ENCODE peak calls at places on chromosome 15, in seven cellular contexts. E is breast epithelium, P is GM12878, T is tibial nerve, J is transverse colon, F is A549, B is gastrocnemius medialis. S is an unnamed sample.

GRCh38 chr15:101528108-101528916 is 38.8 kb upstream of the PCSK6 start:
- DNase-seq in E (no peak), P (no peak), T (peak; percentile 64), J (peak; percentile 74), F (peak; percentile 63), B (peak; percentile 76), S (no peak)

GRCh38 chr15:40755821-40756220 is 767 bp upstream of the RMDN3 start:
- DNase-seq in E (no peak), P (no peak), T (no peak), J (no peak), F (no peak), B (no peak), S (no peak)

GRCh38 chr15:97692317-97693015 is 268.0 kb upstream of the ARRDC4 start:
- DNase-seq in E (no peak), P (no peak), T (no peak), J (no peak), F (no peak), B (peak; percentile 31), S (no peak)

GRCh38 chr15:74781673-74782595 is at the start of gene CSK:
- DNase-seq in E (no peak), P (no peak), T (no peak), J (peak; percentile 81), F (peak; percentile 67), B (peak; percentile 60), S (peak; percentile 82)

GRCh38 chr15:78737187-78737820 is 74.0 kb downstream of the ADAMTS7 start:
- DNase-seq in E (no peak), P (no peak), T (no peak), J (no peak), F (no peak), B (no peak), S (no peak)

GRCh38 chr15:43912991-43913927 is 86.5 kb downstream of the WDR76 start:
- DNase-seq in E (no peak), P (no peak), T (peak; percentile 28), J (no peak), F (peak; percentile 65), B (no peak), S (peak; percentile 70)

GRCh38 chr15:34456658-34457057 is 19.1 kb upstream of the GOLGA8A start:
- DNase-seq in E (no peak), P (no peak), T (no peak), J (no peak), F (no peak), B (no peak), S (no peak)

GRCh38 chr15:65374831-65375401 is 2.9 kb downstream of the IGDCC3 start:
- DNase-seq in E (no peak), P (no peak), T (no peak), J (no peak), F (no peak), B (no peak), S (no peak)

GRCh38 chr15:68187559-68187958 is 17.6 kb downstream of the CALML4 start:
- DNase-seq in E (no peak), P (no peak), T (peak; percentile 66), J (peak; percentile 72), F (no peak), B (peak; percentile 66), S (peak; percentile 90)

GRCh38 chr15:68431792-68432401 is at the start of gene ITGA11:
- DNase-seq in E (no peak), P (no peak), T (peak; percentile 54), J (peak; percentile 48), F (peak; percentile 57), B (peak; percentile 46), S (peak; percentile 52)

GRCh38 chr15:79197285-79197684 is 85.2 kb upstream of the ANKRD34C start:
- DNase-seq in E (no peak), P (no peak), T (no peak), J (no peak), F (no peak), B (no peak), S (no peak)

GRCh38 chr15:67853454-67853853 is 13.6 kb upstream of the RNU6-1 start:
- DNase-seq in E (no peak), P (no peak), T (no peak), J (no peak), F (no peak), B (no peak), S (no peak)

GRCh38 chr15:29994284-29994683 is 88.5 kb upstream of the GOLGA8J start:
- DNase-seq in E (no peak), P (no peak), T (no peak), J (no peak), F (no peak), B (no peak), S (no peak)

GRCh38 chr15:56934269-56934668 is 15.8 kb downstream of the TCF12 start:
- DNase-seq in E (no peak), P (no peak), T (no peak), J (no peak), F (peak; percentile 26), B (no peak), S (peak; percentile 24)

GRCh38 chr15:29432191-29433049 is 162.8 kb upstream of the NSMCE3 start:
- DNase-seq in E (no peak), P (no peak), T (no peak), J (no peak), F (no peak), B (no peak), S (no peak)

GRCh38 chr15:63238796-63239195 is 38.6 kb upstream of the APH1B start:
- DNase-seq in E (no peak), P (peak; percentile 50), T (no peak), J (no peak), F (no peak), B (no peak), S (no peak)

GRCh38 chr15:99212401-99212800 is 37.0 kb downstream of the TTC23 start:
- DNase-seq in E (no peak), P (no peak), T (no peak), J (peak; percentile 18), F (peak; percentile 14), B (peak; percentile 58), S (peak; percentile 51)

GRCh38 chr15:71291247-71291646 is 176.0 kb downstream of the THSD4 start:
- DNase-seq in E (no peak), P (no peak), T (no peak), J (no peak), F (no peak), B (no peak), S (no peak)

GRCh38 chr15:71294251-71294635 is 179.0 kb downstream of the THSD4 start:
- DNase-seq in E (no peak), P (no peak), T (no peak), J (no peak), F (no peak), B (no peak), S (no peak)

GRCh38 chr15:71291723-71292122 is 176.5 kb downstream of the THSD4 start:
- DNase-seq in E (no peak), P (no peak), T (no peak), J (no peak), F (no peak), B (no peak), S (no peak)

GRCh38 chr15:71288348-71288955 is 173.2 kb downstream of the THSD4 start:
- DNase-seq in E (no peak), P (no peak), T (no peak), J (no peak), F (peak; percentile 60), B (no peak), S (no peak)

GRCh38 chr15:71290002-71290401 is 174.7 kb downstream of the THSD4 start:
- DNase-seq in E (no peak), P (no peak), T (no peak), J (no peak), F (no peak), B (no peak), S (no peak)
- TF ChIP-seq POLR2A in E (no peak), P (no peak), T (no peak), J (no peak), F (no peak), B (no peak), S (no peak)

DNA sequence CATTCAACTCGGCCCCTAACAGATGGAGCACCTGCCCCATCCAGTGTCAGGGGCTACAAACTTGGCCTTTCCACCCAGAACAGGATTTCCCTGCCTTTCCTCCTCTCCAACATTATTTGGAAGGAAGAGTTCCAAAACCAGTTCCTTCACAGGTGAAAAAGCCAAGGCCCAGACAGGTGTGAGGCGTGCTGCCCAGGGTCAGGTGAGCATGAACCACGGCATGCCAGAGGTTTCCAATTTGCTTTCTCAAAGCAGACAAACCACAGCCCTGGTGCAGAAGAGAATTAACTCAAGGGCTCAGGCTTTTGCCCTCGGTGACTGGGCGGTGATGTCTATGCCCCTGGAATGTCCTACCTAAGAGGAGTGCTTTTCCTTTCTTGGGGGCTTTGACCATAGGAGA is 43.2 kb downstream of the LDHAL6B start:
- DNase-seq in E (no peak), P (no peak), T (no peak), J (no peak), F (no peak), B (no peak), S (no peak)
- H3K4me1 ChIP-seq in E (no peaks in the 10 kb centered on the region), P (peaks cover 51% of the 10 kb centered on the region), T (peaks cover 8% of the 10 kb centered on the region), J (peaks cover 3% of the 10 kb centered on the region), F (peaks cover 91% of the 10 kb centered on the region), B (no peaks in the 10 kb centered on the region), S (no peaks in the 10 kb centered on the region)

GRCh38 chr15:39499151-39499550 is 81.7 kb upstream of the THBS1 start:
- DNase-seq in E (no peak), P (no peak), T (no peak), J (no peak), F (no peak), B (no peak), S (no peak)
- H3K27ac ChIP-seq in E (peak overlapping the region; percentile 40), P (no peak overlapping the region), T (peak overlapping the region; percentile 11), J (peak overlapping the region; percentile 53), F (no peak overlapping the region), B (no peak overlapping the region), S (no peak overlapping the region)

DNA sequence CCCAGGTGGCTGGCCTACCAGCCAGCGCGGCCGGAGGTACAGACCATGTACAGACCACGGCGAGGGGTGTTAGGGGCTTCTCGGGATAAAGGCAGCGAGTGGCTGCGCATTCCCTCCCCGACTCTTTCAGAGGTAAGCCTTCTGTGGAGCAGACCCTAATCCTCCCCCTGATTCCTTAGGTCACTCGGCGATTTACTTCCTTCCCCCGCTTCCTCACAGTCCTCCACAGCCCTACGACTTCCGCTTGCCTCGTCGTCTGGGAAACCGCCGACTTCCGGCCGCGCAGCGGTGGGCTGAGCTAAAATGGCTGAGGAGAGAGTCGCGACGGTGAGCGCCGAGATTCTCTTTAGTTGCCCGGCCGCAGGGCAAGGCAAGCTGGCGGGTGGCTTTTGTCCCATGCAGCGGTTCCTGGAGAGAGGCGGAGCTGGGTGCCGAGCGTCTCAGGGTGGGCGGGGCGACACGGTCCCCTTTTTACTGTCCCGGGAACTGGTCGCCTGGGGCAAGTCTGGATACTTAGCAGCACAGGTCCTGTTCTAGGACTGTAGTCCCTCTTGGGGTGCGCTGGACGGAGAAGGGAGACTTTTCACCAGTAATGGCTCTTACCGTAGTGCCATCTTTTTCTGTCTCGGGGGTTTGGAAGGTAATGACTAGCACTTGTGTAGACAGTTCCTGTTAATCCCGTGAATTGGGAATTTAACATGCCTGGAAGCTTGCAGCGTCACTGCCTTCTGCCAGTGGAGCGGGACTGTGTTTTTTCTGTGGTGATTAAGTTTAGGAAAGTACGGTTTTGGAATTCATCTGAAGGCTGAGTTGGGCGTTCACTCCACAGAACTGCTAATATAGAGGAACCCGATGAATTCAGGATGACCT is at the start of the genes BBS4 and HIGD2B:
- DNase-seq in E (peak; percentile 90), P (peak; percentile 70), T (peak; percentile 80), J (peak; percentile 92), F (peak; percentile 96), B (peak; percentile 81), S (peak; percentile 90)
- TF ChIP-seq POLR2A in E (peak; percentile 75), P (peak; percentile 88), T (peak; percentile 55), J (peak; percentile 79), F (peak; percentile 86), B (peak; percentile 69), S (peak; percentile 91)

S was measured in adrenal gland.